ENCODE peak calls at places on chromosomes 6 and 20, in ten cellular contexts. One of them, this sample, is unnamed. For H3K36me3, the result is how much of the 10 kb centered on the place peaks cover.

GRCh38 chr6:15401769-15402250 is 155.9 kb downstream of the JARID2 start:
- DNase-seq in CD8-positive, alpha-beta T cell: no peak
- DNase-seq in HCT116: no peak
- DNase-seq in uterus: no peak
- DNase-seq in IMR-90: no peak
- DNase-seq in upper lobe of right lung: no peak
- DNase-seq in bronchial epithelial cell: no peak
- DNase-seq in PC-9: no peak
- DNase-seq in ovary: no peak
- DNase-seq in gastrocnemius medialis: no peak
- DNase-seq in this sample: no peak

GRCh38 chr6:43283905-43284304 is 14.2 kb upstream of the SLC22A7 start:
- DNase-seq in CD8-positive, alpha-beta T cell: no peak
- DNase-seq in HCT116: no peak
- DNase-seq in uterus: no peak
- DNase-seq in IMR-90: no peak
- DNase-seq in upper lobe of right lung: no peak
- DNase-seq in bronchial epithelial cell: no peak
- DNase-seq in PC-9: no peak
- DNase-seq in ovary: no peak
- DNase-seq in gastrocnemius medialis: no peak
- DNase-seq in this sample: no peak

GRCh38 chr20:49693435-49694171 is 20.1 kb downstream of the B4GALT5 start:
- DNase-seq in CD8-positive, alpha-beta T cell: no peak
- DNase-seq in HCT116: no peak
- DNase-seq in uterus: no peak
- DNase-seq in IMR-90: no peak
- DNase-seq in upper lobe of right lung: no peak
- DNase-seq in bronchial epithelial cell: peak
- DNase-seq in PC-9: no peak
- DNase-seq in ovary: no peak
- DNase-seq in gastrocnemius medialis: no peak
- DNase-seq in this sample: no peak

GRCh38 chr6:34484899-34485298 is 19.0 kb downstream of the PACSIN1 start:
- DNase-seq in CD8-positive, alpha-beta T cell: peak
- DNase-seq in HCT116: peak
- DNase-seq in uterus: no peak
- DNase-seq in IMR-90: no peak
- DNase-seq in upper lobe of right lung: peak
- DNase-seq in bronchial epithelial cell: peak
- DNase-seq in PC-9: peak
- DNase-seq in ovary: no peak
- DNase-seq in gastrocnemius medialis: no peak
- DNase-seq in this sample: peak

GRCh38 chr6:40541556-40542174 is 45.5 kb downstream of the LRFN2 start:
- DNase-seq in CD8-positive, alpha-beta T cell: no peak
- DNase-seq in HCT116: no peak
- DNase-seq in uterus: no peak
- DNase-seq in IMR-90: no peak
- DNase-seq in upper lobe of right lung: peak
- DNase-seq in bronchial epithelial cell: no peak
- DNase-seq in PC-9: no peak
- DNase-seq in ovary: no peak
- DNase-seq in gastrocnemius medialis: no peak
- DNase-seq in this sample: no peak

GRCh38 chr20:62054451-62054953 is 11.2 kb downstream of the TAF4 start:
- DNase-seq in CD8-positive, alpha-beta T cell: no peak
- DNase-seq in HCT116: no peak
- DNase-seq in uterus: no peak
- DNase-seq in IMR-90: no peak
- DNase-seq in upper lobe of right lung: peak
- DNase-seq in bronchial epithelial cell: no peak
- DNase-seq in PC-9: no peak
- DNase-seq in ovary: peak
- DNase-seq in gastrocnemius medialis: no peak
- DNase-seq in this sample: no peak

GRCh38 chr20:62160876-62161275 is 17.3 kb downstream of the SS18L1 start:
- DNase-seq in CD8-positive, alpha-beta T cell: no peak
- DNase-seq in HCT116: no peak
- DNase-seq in uterus: no peak
- DNase-seq in IMR-90: no peak
- DNase-seq in upper lobe of right lung: no peak
- DNase-seq in bronchial epithelial cell: no peak
- DNase-seq in PC-9: no peak
- DNase-seq in ovary: no peak
- DNase-seq in gastrocnemius medialis: no peak
- DNase-seq in this sample: no peak

GRCh38 chr20:62818592-62819493 is 2.0 kb downstream of the COL9A3 start:
- DNase-seq in CD8-positive, alpha-beta T cell: no peak
- DNase-seq in HCT116: no peak
- DNase-seq in uterus: no peak
- DNase-seq in IMR-90: peak
- DNase-seq in upper lobe of right lung: no peak
- DNase-seq in bronchial epithelial cell: peak
- DNase-seq in PC-9: peak
- DNase-seq in ovary: peak
- DNase-seq in gastrocnemius medialis: no peak
- DNase-seq in this sample: no peak

GRCh38 chr20:32010666-32011065 is 428 bp downstream of the CCM2L start:
- DNase-seq in CD8-positive, alpha-beta T cell: no peak
- DNase-seq in HCT116: no peak
- DNase-seq in uterus: no peak
- DNase-seq in IMR-90: no peak
- DNase-seq in upper lobe of right lung: no peak
- DNase-seq in bronchial epithelial cell: no peak
- DNase-seq in PC-9: no peak
- DNase-seq in ovary: no peak
- DNase-seq in gastrocnemius medialis: no peak
- DNase-seq in this sample: no peak

GRCh38 chr6:53939830-53940229 is 145.0 kb downstream of the LRRC1 start:
- DNase-seq in CD8-positive, alpha-beta T cell: no peak
- DNase-seq in HCT116: no peak
- DNase-seq in uterus: no peak
- DNase-seq in IMR-90: no peak
- DNase-seq in upper lobe of right lung: no peak
- DNase-seq in bronchial epithelial cell: no peak
- DNase-seq in PC-9: no peak
- DNase-seq in ovary: no peak
- DNase-seq in gastrocnemius medialis: no peak
- DNase-seq in this sample: no peak

GRCh38 chr6:101730954-101731353 is 337.4 kb downstream of the GRIK2 start:
- DNase-seq in CD8-positive, alpha-beta T cell: no peak
- DNase-seq in HCT116: no peak
- DNase-seq in uterus: no peak
- DNase-seq in IMR-90: peak
- DNase-seq in upper lobe of right lung: no peak
- DNase-seq in bronchial epithelial cell: peak
- DNase-seq in PC-9: no peak
- DNase-seq in ovary: no peak
- DNase-seq in gastrocnemius medialis: no peak
- DNase-seq in this sample: no peak

GRCh38 chr20:63978319-63979220 is 872 bp downstream of the SAMD10 start:
- DNase-seq in CD8-positive, alpha-beta T cell: no peak
- DNase-seq in HCT116: no peak
- DNase-seq in uterus: peak
- DNase-seq in IMR-90: peak
- DNase-seq in upper lobe of right lung: peak
- DNase-seq in bronchial epithelial cell: peak
- DNase-seq in PC-9: peak
- DNase-seq in ovary: peak
- DNase-seq in gastrocnemius medialis: peak
- DNase-seq in this sample: no peak

GRCh38 chr20:48684501-48685041 is 143.2 kb downstream of the PREX1 start:
- DNase-seq in CD8-positive, alpha-beta T cell: no peak
- DNase-seq in HCT116: no peak
- DNase-seq in uterus: no peak
- DNase-seq in IMR-90: no peak
- DNase-seq in upper lobe of right lung: no peak
- DNase-seq in bronchial epithelial cell: no peak
- DNase-seq in PC-9: peak
- DNase-seq in ovary: no peak
- DNase-seq in gastrocnemius medialis: no peak
- DNase-seq in this sample: no peak

DNA sequence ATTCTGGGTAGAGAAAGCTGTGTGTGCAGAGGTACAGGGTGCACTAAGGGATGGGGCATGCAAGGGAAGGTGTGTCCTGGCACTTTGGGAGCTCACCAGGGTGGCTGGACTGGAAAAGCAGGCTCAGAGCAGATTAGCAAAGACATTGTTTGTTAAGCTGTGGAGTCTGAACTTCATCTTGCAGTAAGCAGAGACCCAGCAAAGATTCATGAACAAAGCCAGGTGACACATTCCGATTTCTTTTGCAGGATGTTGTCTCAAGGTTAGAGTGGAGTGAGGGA is 28.8 kb downstream of the DUSP22 start:
- DNase-seq in CD8-positive, alpha-beta T cell: no peak
- DNase-seq in HCT116: no peak
- DNase-seq in uterus: no peak
- DNase-seq in IMR-90: no peak
- DNase-seq in upper lobe of right lung: peak
- DNase-seq in bronchial epithelial cell: peak
- DNase-seq in PC-9: peak
- DNase-seq in ovary: no peak
- DNase-seq in gastrocnemius medialis: no peak
- DNase-seq in this sample: no peak
- H3K4me3 ChIP-seq in CD8-positive, alpha-beta T cell: no peak
- H3K4me3 ChIP-seq in HCT116: no peak
- H3K4me3 ChIP-seq in uterus: no peak
- H3K4me3 ChIP-seq in IMR-90: no peak
- H3K4me3 ChIP-seq in upper lobe of right lung: no peak
- H3K4me3 ChIP-seq in bronchial epithelial cell: no peak
- H3K4me3 ChIP-seq in PC-9: no peak
- H3K4me3 ChIP-seq in ovary: no peak
- H3K4me3 ChIP-seq in gastrocnemius medialis: no peak
- H3K4me3 ChIP-seq in this sample: no peak

GRCh38 chr20:12203981-12204380 is 286.3 kb downstream of the BTBD3 start:
- DNase-seq in CD8-positive, alpha-beta T cell: no peak
- DNase-seq in HCT116: no peak
- DNase-seq in uterus: no peak
- DNase-seq in IMR-90: no peak
- DNase-seq in upper lobe of right lung: no peak
- DNase-seq in bronchial epithelial cell: no peak
- DNase-seq in PC-9: no peak
- DNase-seq in ovary: no peak
- DNase-seq in gastrocnemius medialis: no peak
- DNase-seq in this sample: no peak

GRCh38 chr20:12210591-12210990 is 292.9 kb downstream of the BTBD3 start:
- DNase-seq in CD8-positive, alpha-beta T cell: no peak
- DNase-seq in HCT116: no peak
- DNase-seq in uterus: no peak
- DNase-seq in IMR-90: no peak
- DNase-seq in upper lobe of right lung: no peak
- DNase-seq in bronchial epithelial cell: no peak
- DNase-seq in PC-9: no peak
- DNase-seq in ovary: no peak
- DNase-seq in gastrocnemius medialis: no peak
- DNase-seq in this sample: no peak

GRCh38 chr20:12203399-12203798 is 285.7 kb downstream of the BTBD3 start:
- DNase-seq in CD8-positive, alpha-beta T cell: no peak
- DNase-seq in HCT116: no peak
- DNase-seq in uterus: no peak
- DNase-seq in IMR-90: no peak
- DNase-seq in upper lobe of right lung: no peak
- DNase-seq in bronchial epithelial cell: no peak
- DNase-seq in PC-9: no peak
- DNase-seq in ovary: no peak
- DNase-seq in gastrocnemius medialis: no peak
- DNase-seq in this sample: no peak

GRCh38 chr20:12207875-12208274 is 290.2 kb downstream of the BTBD3 start:
- DNase-seq in CD8-positive, alpha-beta T cell: no peak
- DNase-seq in HCT116: peak
- DNase-seq in uterus: no peak
- DNase-seq in IMR-90: peak
- DNase-seq in upper lobe of right lung: no peak
- DNase-seq in bronchial epithelial cell: peak
- DNase-seq in PC-9: peak
- DNase-seq in ovary: no peak
- DNase-seq in gastrocnemius medialis: no peak
- DNase-seq in this sample: peak
- TF ChIP-seq CTCF in CD8-positive, alpha-beta T cell: no peak
- TF ChIP-seq CTCF in HCT116: no peak
- TF ChIP-seq CTCF in uterus: no peak
- TF ChIP-seq CTCF in IMR-90: peak
- TF ChIP-seq CTCF in upper lobe of right lung: peak
- TF ChIP-seq CTCF in bronchial epithelial cell: peak
- TF ChIP-seq CTCF in PC-9: peak
- TF ChIP-seq CTCF in ovary: no peak
- TF ChIP-seq CTCF in gastrocnemius medialis: no peak
- TF ChIP-seq CTCF in this sample: peak

GRCh38 chr20:37188787-37189186 is 9.4 kb upstream of the MROH8 start:
- DNase-seq in CD8-positive, alpha-beta T cell: no peak
- DNase-seq in HCT116: no peak
- DNase-seq in uterus: no peak
- DNase-seq in IMR-90: no peak
- DNase-seq in upper lobe of right lung: no peak
- DNase-seq in bronchial epithelial cell: no peak
- DNase-seq in PC-9: no peak
- DNase-seq in ovary: no peak
- DNase-seq in gastrocnemius medialis: no peak
- DNase-seq in this sample: no peak
- H3K36me3 ChIP-seq in CD8-positive, alpha-beta T cell: under half
- H3K36me3 ChIP-seq in HCT116: under half
- H3K36me3 ChIP-seq in uterus: under half
- H3K36me3 ChIP-seq in IMR-90: under half
- H3K36me3 ChIP-seq in upper lobe of right lung: under half
- H3K36me3 ChIP-seq in bronchial epithelial cell: under half
- H3K36me3 ChIP-seq in PC-9: under half
- H3K36me3 ChIP-seq in ovary: under half
- H3K36me3 ChIP-seq in gastrocnemius medialis: under half
- H3K36me3 ChIP-seq in this sample: under half

GRCh38 chr6:13935190-13935880 is 10.6 kb downstream of the RNF182 start:
- DNase-seq in CD8-positive, alpha-beta T cell: no peak
- DNase-seq in HCT116: no peak
- DNase-seq in uterus: no peak
- DNase-seq in IMR-90: no peak
- DNase-seq in upper lobe of right lung: no peak
- DNase-seq in bronchial epithelial cell: no peak
- DNase-seq in PC-9: no peak
- DNase-seq in ovary: no peak
- DNase-seq in gastrocnemius medialis: no peak
- DNase-seq in this sample: no peak
- H3K4me3 ChIP-seq in CD8-positive, alpha-beta T cell: no peak
- H3K4me3 ChIP-seq in HCT116: no peak
- H3K4me3 ChIP-seq in uterus: no peak
- H3K4me3 ChIP-seq in IMR-90: no peak
- H3K4me3 ChIP-seq in upper lobe of right lung: no peak
- H3K4me3 ChIP-seq in bronchial epithelial cell: no peak
- H3K4me3 ChIP-seq in PC-9: no peak
- H3K4me3 ChIP-seq in ovary: no peak
- H3K4me3 ChIP-seq in gastrocnemius medialis: no peak
- H3K4me3 ChIP-seq in this sample: no peak